ENCODE peak calls at places on chromosomes 1 and 21, in six cellular contexts. J is T-helper 1 cell, N is GM03348, C is smooth muscle cell of the brain vasculature, Y is H4, B is T-cell. T is an unnamed sample.

GRCh38 chr1:190479537-190479936 is 1.9 kb upstream of the BRINP3 start:
- DNase-seq in J (no peak), N (no peak), C (no peak), Y (no peak), B (no peak), T (no peak)

GRCh38 chr1:22428672-22429071 is 23.0 kb upstream of the ZBTB40 start:
- DNase-seq in J (peak), N (peak), C (no peak), Y (peak), B (peak), T (peak)

GRCh38 chr1:147822292-147822691 is 61.9 kb upstream of the GJA5 start:
- DNase-seq in J (no peak), N (peak), C (no peak), Y (no peak), B (no peak), T (no peak)

GRCh38 chr1:112508242-112509004 is at the start of gene WNT2B:
- DNase-seq in J (peak), N (peak), C (no peak), Y (no peak), B (peak), T (peak)

GRCh38 chr1:168081373-168082007 is 55.2 kb downstream of the GPR161 start:
- DNase-seq in J (no peak), N (peak), C (no peak), Y (no peak), B (no peak), T (no peak)

GRCh38 chr1:75992312-75992711 is 60.1 kb upstream of the ASB17 start:
- DNase-seq in J (no peak), N (no peak), C (no peak), Y (no peak), B (no peak), T (no peak)

GRCh38 chr21:31142600-31142999 is 104.3 kb upstream of the KRTAP19-8 start:
- DNase-seq in J (peak), N (no peak), C (no peak), Y (peak), B (peak), T (peak)

GRCh38 chr1:154714638-154715037 is 106.7 kb upstream of the ADAR start:
- DNase-seq in J (no peak), N (peak), C (no peak), Y (peak), B (no peak), T (no peak)

GRCh38 chr1:210344706-210345105 is 16.0 kb downstream of the HHAT start:
- DNase-seq in J (no peak), N (no peak), C (no peak), Y (no peak), B (no peak), T (no peak)

GRCh38 chr1:222087207-222087920 is 345.5 kb upstream of the DUSP10 start:
- DNase-seq in J (no peak), N (peak), C (no peak), Y (no peak), B (no peak), T (no peak)